ENCODE peak calls at places on chromosomes 1 and 21, in seven cellular contexts. E, T, N, W, C, L and M are unnamed samples.

GRCh38 chr1:172997941-172998361 is 52.8 kb downstream of the TNFSF18 start:
- DNase-seq in C (no peak), W (no peak), N (no peak), L (peak), E (no peak), T (no peak), M (peak)

GRCh38 chr1:56797079-56797685 is 22.0 kb downstream of the FYB2 start:
- DNase-seq in L (no peak), N (no peak), E (no peak), W (no peak), T (no peak), C (no peak), M (no peak)

GRCh38 chr1:221801773-221802516 is 60.1 kb upstream of the DUSP10 start:
- DNase-seq in T (no peak), W (no peak), N (no peak), L (peak), E (no peak), C (no peak), M (peak)

GRCh38 chr1:84168783-84169182 is 24.7 kb downstream of the PRKACB start:
- DNase-seq in N (no peak), C (no peak), L (no peak), T (no peak), W (no peak), E (no peak), M (no peak)

GRCh38 chr1:8409666-8410065 is 91.8 kb downstream of the SLC45A1 start:
- DNase-seq in L (no peak), W (no peak), T (no peak), N (no peak), E (no peak), C (no peak), M (no peak)

GRCh38 chr21:32007461-32007860 is 134.6 kb downstream of the HUNK start:
- DNase-seq in N (no peak), C (no peak), T (no peak), L (no peak), E (no peak), W (no peak), M (peak)

GRCh38 chr1:222877854-222878253 is 63.0 kb downstream of the DISP1 start:
- DNase-seq in W (no peak), N (no peak), T (no peak), E (no peak), L (peak), C (no peak), M (peak)

GRCh38 chr1:153888518-153888917 is 34.3 kb downstream of the GATAD2B start:
- DNase-seq in E (peak), W (peak), T (no peak), L (peak), C (no peak), N (no peak), M (peak)

GRCh38 chr1:202170726-202171125 is 10.3 kb upstream of the PTPN7 start:
- DNase-seq in E (no peak), T (no peak), N (no peak), L (no peak), C (no peak), W (no peak), M (no peak)

GRCh38 chr1:208201241-208201640 is 42.9 kb downstream of the PLXNA2 start:
- DNase-seq in W (no peak), E (no peak), L (peak), T (no peak), C (peak), N (no peak), M (peak)

GRCh38 chr1:175471039-175471800 is 272.2 kb downstream of the TNR start:
- DNase-seq in L (no peak), N (no peak), E (peak), C (no peak), W (no peak), T (no peak), M (no peak)

GRCh38 chr1:204289280-204289679 is 70.4 kb downstream of the PLEKHA6 start:
- DNase-seq in W (peak), C (peak), E (no peak), N (no peak), T (no peak), L (no peak), M (no peak)

GRCh38 chr1:201653238-201653637 is 114.3 kb downstream of the NAV1 start:
- DNase-seq in N (peak), C (no peak), L (no peak), T (no peak), E (peak), W (no peak), M (no peak)

GRCh38 chr1:8070381-8070811 is 44.3 kb upstream of the ERRFI1 start:
- DNase-seq in C (no peak), N (no peak), L (no peak), E (no peak), T (no peak), W (no peak), M (no peak)

GRCh38 chr1:228867093-228867950 is 132.0 kb downstream of the RHOU start:
- DNase-seq in N (no peak), T (no peak), C (peak), W (peak), L (peak), E (no peak), M (no peak)

GRCh38 chr1:203278087-203278884 is 27.0 kb upstream of the BTG2 start:
- DNase-seq in E (no peak), N (peak), L (peak), T (no peak), C (peak), W (peak), M (peak)

DNA sequence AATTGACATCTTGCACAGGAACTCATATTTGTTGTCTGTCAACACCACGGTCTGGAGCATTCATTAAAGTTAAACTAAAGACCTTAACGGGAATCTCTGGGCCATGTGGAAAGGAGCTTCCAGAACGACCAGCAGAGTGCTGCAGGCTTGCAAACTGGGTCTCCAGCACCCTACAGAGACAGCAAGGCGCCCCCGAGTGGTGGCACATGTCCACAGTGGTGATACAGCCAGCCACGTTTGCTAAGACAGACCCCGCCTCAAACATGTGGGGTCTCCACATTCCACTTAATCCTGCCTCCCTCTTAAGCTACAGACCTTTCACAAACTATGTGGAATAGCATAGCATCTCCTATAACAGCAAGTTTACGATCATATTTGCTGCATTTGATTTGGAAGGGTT is 96.5 kb upstream of the BACE2 start:
- DNase-seq in N (peak), L (no peak), W (peak), T (no peak), E (no peak), C (no peak), M (no peak)
- TF ChIP-seq CTCF in N (no peak), L (no peak), W (no peak), T (no peak), E (peak), C (no peak), M (no peak)

DNA sequence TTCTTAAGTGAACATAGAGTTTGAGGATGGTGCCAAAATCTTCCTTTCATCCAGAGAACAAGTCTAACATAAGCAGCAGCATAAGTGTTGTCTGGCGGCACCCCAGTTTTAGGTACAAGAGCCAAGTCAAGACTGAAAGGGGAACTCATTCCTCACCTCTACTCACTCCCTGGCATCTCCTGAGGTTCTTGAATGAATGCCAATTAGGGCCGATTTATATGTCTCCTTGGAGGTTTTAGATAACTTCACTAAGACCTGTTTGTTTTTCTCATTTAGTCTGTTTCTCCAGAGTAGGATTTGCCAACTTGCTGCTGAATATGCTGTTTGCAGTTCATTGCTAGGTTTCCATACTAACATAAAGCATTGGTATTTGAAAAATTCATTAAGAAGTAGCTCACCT is 42.5 kb upstream of the ADGRL2 start:
- DNase-seq in W (no peak), C (no peak), E (no peak), L (no peak), T (no peak), N (no peak), M (peak)
- H3K4me3 ChIP-seq in W (no peak), C (no peak), E (no peak), L (no peak), T (no peak), N (no peak), M (no peak)

DNA sequence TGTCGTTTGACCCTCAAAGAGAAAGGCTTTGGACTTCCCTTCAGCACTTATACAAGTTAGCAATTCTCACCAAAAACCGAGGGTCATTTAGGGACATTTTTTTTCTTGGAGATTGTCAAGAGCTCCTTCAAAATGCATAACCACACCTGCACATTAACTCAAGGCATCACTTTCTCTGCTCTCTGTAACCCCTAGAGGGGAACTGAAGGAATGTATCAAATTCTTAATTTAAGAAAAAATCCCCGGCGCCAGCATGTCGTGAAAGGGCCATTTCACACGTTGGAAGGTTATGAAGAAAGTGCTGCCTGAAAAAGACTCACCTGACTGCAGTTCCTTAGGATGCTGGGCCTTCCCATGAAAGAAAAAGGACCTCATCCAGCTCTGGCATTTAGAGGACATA is 131.6 kb upstream of the ZC3H12A start:
- DNase-seq in W (no peak), C (no peak), T (no peak), N (no peak), E (no peak), L (no peak), M (no peak)
- TF ChIP-seq CTCF in W (no peak), C (no peak), T (no peak), N (no peak), E (no peak), L (no peak), M (no peak)

DNA sequence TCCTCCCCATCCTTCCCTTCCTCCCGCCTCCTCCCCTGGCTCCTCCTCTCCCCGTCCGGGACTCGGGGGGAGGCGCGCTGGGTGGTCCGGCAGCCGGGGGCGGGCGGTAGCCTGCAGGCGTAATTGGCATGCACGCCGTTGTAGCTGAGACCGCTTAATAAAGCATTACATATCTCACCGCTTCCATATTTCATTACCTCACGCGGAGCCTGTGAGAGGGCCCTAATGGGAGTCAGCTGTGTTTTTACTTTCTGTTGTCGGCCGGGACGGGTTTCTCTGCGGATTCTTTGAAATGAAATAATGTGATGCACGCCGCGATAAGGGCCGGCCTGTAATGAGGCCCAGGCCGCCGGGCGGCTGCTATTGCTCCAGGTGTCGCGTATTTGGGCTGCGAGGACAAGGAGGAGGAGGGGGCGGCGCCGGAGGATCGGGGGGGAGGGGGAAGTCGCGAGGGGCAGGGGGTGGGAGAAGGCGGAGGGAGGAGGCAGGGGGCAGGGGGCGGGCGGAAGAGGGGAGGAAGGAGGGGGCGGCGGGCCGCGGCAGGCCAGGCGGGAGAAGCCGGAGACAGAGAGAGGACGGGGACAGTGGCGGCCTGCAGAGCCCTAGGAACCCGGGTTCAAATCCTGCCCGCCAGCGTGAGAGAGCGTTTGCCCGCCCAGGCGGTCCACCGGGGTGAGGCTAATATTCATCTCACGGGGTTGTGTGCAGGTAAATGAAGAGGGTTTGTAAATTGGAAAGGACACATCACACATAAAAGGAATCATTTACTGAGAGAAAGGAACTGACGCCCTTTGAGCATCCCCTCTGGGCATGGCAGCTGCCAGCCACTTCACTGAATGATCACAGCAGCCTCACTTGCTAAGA is 95.6 kb downstream of the FOXD2 start:
- DNase-seq in N (no peak), E (no peak), C (peak), T (no peak), L (peak), W (peak), M (peak)
- H3K4me3 ChIP-seq in N (no peak), E (no peak), C (peak), T (no peak), L (peak), W (peak), M (peak)

DNA sequence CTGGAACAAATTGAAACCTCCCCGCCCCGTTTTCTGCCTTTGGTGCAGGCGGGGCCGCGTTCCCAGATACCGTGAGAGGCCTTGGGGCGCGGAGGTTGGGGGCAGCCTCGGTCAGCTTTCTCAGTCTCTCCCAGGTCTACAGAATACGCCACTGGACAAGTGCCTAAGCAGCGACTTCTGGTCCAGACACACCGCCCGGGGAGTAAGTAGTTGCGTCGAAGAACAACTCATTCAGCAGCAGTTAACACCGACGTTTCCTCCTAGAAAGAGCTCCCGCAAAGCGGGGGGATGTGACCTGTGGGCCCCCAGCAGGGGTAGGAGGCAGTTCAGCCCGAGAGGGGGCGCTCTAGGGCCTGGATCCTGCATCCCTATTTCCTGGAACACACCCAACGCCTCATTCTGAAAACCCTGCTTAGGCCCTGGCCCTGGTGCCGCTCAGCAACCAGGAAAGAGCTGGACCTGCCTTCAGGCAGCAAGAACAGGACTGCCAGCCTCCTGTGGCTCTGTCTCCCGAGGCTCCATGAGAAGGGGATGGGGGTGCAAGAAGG is 6.5 kb upstream of the BARHL2 start:
- DNase-seq in T (no peak), L (no peak), C (no peak), E (peak), W (no peak), N (no peak), M (no peak)
- TF ChIP-seq CTCF in T (no peak), L (no peak), C (no peak), E (peak), W (peak), N (no peak), M (no peak)

GRCh38 chr1:231395051-231395995 is 26.8 kb downstream of the EGLN1 start:
- DNase-seq in T (no peak), W (peak), N (peak), E (no peak), L (peak), C (no peak), M (peak)
- H3K4me3 ChIP-seq in T (no peak), W (no peak), N (no peak), E (no peak), L (peak), C (no peak), M (peak)

GRCh38 chr1:71593523-71593922 is 512.7 kb upstream of the ZRANB2 start:
- DNase-seq in W (no peak), L (peak), T (no peak), E (peak), N (peak), C (no peak), M (peak)
- TF ChIP-seq CTCF in W (no peak), L (peak), T (no peak), E (no peak), N (no peak), C (peak), M (peak)